ENCODE peak calls at places on chromosomes 6 and 20, in eight cellular contexts. Y, D, G, K, Z, Q, U and M are unnamed samples.

GRCh38 chr6:166691199-166691598 is 64.1 kb upstream of the RPS6KA2 start:
- DNase-seq in D (peak; percentile 49), Q (peak; percentile 23), U (no peak), G (no peak), Z (peak; percentile 35), Y (no peak), K (no peak), M (no peak)

GRCh38 chr6:116144590-116144989 is 18.7 kb upstream of the COL10A1 start:
- DNase-seq in Z (peak; percentile 44), U (no peak), Q (no peak), G (no peak), K (no peak), D (peak; percentile 74), Y (peak; percentile 60), M (no peak)

GRCh38 chr6:12028194-12028593 is 16.1 kb downstream of the HIVEP1 start:
- DNase-seq in K (no peak), D (no peak), U (no peak), G (no peak), Q (no peak), Z (no peak), Y (no peak), M (no peak)

GRCh38 chr6:31020057-31020456 is 9.8 kb downstream of the MUC22 start:
- DNase-seq in D (no peak), Z (no peak), G (no peak), Y (no peak), U (no peak), Q (no peak), K (no peak), M (no peak)

GRCh38 chr20:57496592-57496991 is 28.3 kb downstream of the CTCFL start:
- DNase-seq in K (no peak), U (no peak), G (no peak), Y (no peak), Q (no peak), D (no peak), Z (no peak), M (no peak)

GRCh38 chr6:125173341-125173740 is 19.8 kb downstream of the TPD52L1 start:
- DNase-seq in G (no peak), K (no peak), Q (no peak), Z (no peak), U (no peak), D (no peak), Y (no peak), M (no peak)

GRCh38 chr6:161903584-161904232 is 629.8 kb upstream of the AGPAT4 start:
- DNase-seq in G (no peak), Z (no peak), Y (no peak), D (no peak), U (no peak), Q (no peak), K (no peak), M (no peak)

GRCh38 chr20:63132715-63133471 is 83.0 kb downstream of the YTHDF1 start:
- DNase-seq in D (no peak), Y (no peak), U (no peak), Q (no peak), Z (no peak), G (no peak), K (no peak), M (peak; percentile 87)

GRCh38 chr20:4099905-4100675 is 84.7 kb upstream of the RNF24 start:
- DNase-seq in Y (no peak), G (no peak), K (no peak), Q (no peak), D (peak; percentile 39), U (no peak), Z (no peak), M (no peak)

GRCh38 chr6:168412456-168412855 is 28.5 kb upstream of the SMOC2 start:
- DNase-seq in Q (no peak), Y (no peak), G (no peak), Z (no peak), K (no peak), D (no peak), U (no peak), M (no peak)

GRCh38 chr6:10000461-10000992 is 414.3 kb downstream of the TFAP2A start:
- DNase-seq in G (no peak), Q (no peak), D (peak; percentile 39), U (no peak), K (no peak), Z (no peak), Y (no peak), M (no peak)